ENCODE peak calls at places on chromosomes 6 and 20, in eight cellular contexts. C is GM23338, Z is hepatocyte, R is GM23248, S is neural progenitor cell, H is DND-41, J is HepG2, K is K562. Q is an unnamed sample.

GRCh38 chr6:77034161-77034560 is 429.1 kb downstream of the HTR1B start:
- DNase-seq in Z (no peak), S (peak; percentile 39), J (no peak), K (no peak), H (no peak), R (peak; percentile 77), C (peak; percentile 84), Q (no peak)

GRCh38 chr6:12570461-12571030 is 146.0 kb upstream of the PHACTR1 start:
- DNase-seq in H (no peak), Z (no peak), K (no peak), S (no peak), R (peak; percentile 85), J (no peak), C (no peak), Q (no peak)

GRCh38 chr20:54267510-54268003 is 59.7 kb downstream of the PFDN4 start:
- DNase-seq in H (no peak), S (peak; percentile 27), J (peak; percentile 85), K (no peak), C (peak; percentile 17), R (peak; percentile 30), Z (peak; percentile 54), Q (no peak)

GRCh38 chr6:29619578-29619977 is 13.4 kb downstream of the GABBR1 start:
- DNase-seq in R (no peak), S (no peak), Z (no peak), H (no peak), J (no peak), K (no peak), C (no peak), Q (no peak)

GRCh38 chr6:73203098-73203497 is 22.2 kb downstream of the KHDC1L start:
- DNase-seq in H (no peak), K (no peak), Z (no peak), S (no peak), J (no peak), C (no peak), R (peak; percentile 30), Q (no peak)

GRCh38 chr6:13284646-13285045 is 43.7 kb downstream of the TBC1D7 start:
- DNase-seq in R (no peak), H (no peak), J (no peak), C (no peak), S (no peak), Z (no peak), K (no peak), Q (no peak)

GRCh38 chr6:42571611-42572342 is 7.9 kb downstream of the UBR2 start:
- DNase-seq in H (no peak), C (peak; percentile 21), J (no peak), K (no peak), Z (no peak), R (peak; percentile 20), S (no peak), Q (no peak)

GRCh38 chr6:3625980-3626533 is 125.5 kb downstream of the PXDC1 start:
- DNase-seq in S (no peak), Z (no peak), J (no peak), K (no peak), H (no peak), C (no peak), R (no peak), Q (no peak)

GRCh38 chr20:59014680-59015389 is 4.4 kb upstream of the TUBB1 start:
- DNase-seq in K (peak; percentile 65), R (no peak), S (no peak), H (no peak), J (no peak), C (no peak), Z (no peak), Q (no peak)

GRCh38 chr6:146357578-146358340 is 185.9 kb upstream of the RAB32 start:
- DNase-seq in R (peak; percentile 90), H (no peak), K (no peak), J (no peak), Z (no peak), C (no peak), S (no peak), Q (no peak)

GRCh38 chr6:41548098-41548840 is 2.1 kb downstream of the FOXP4 start:
- DNase-seq in J (no peak), H (no peak), K (no peak), S (no peak), Z (peak; percentile 65), C (peak; percentile 48), R (no peak), Q (no peak)
- TF ChIP-seq EZH2 in J (no peak), H (no peak), K (no peak), S (peak; percentile 97), Z (no peak), C (peak; percentile 81), R (no peak), Q (no peak)

GRCh38 chr6:37049990-37050853 is 44.8 kb downstream of the FGD2 start:
- DNase-seq in K (peak; percentile 98), Z (no peak), H (peak; percentile 91), J (no peak), R (no peak), C (no peak), S (no peak), Q (no peak)

GRCh38 chr6:37047421-37047931 is 42.0 kb downstream of the FGD2 start:
- DNase-seq in S (no peak), K (peak; percentile 21), C (no peak), J (no peak), H (peak; percentile 84), Z (no peak), R (no peak), Q (no peak)

GRCh38 chr6:37049735-37049989 is 44.2 kb downstream of the FGD2 start:
- DNase-seq in K (no peak), R (no peak), S (no peak), H (no peak), Z (no peak), J (no peak), C (no peak), Q (no peak)

GRCh38 chr6:37048851-37049734 is 43.6 kb downstream of the FGD2 start:
- DNase-seq in C (no peak), Z (peak; percentile 42), K (peak; percentile 87), S (no peak), R (peak; percentile 84), J (no peak), H (peak; percentile 89), Q (no peak)

DNA sequence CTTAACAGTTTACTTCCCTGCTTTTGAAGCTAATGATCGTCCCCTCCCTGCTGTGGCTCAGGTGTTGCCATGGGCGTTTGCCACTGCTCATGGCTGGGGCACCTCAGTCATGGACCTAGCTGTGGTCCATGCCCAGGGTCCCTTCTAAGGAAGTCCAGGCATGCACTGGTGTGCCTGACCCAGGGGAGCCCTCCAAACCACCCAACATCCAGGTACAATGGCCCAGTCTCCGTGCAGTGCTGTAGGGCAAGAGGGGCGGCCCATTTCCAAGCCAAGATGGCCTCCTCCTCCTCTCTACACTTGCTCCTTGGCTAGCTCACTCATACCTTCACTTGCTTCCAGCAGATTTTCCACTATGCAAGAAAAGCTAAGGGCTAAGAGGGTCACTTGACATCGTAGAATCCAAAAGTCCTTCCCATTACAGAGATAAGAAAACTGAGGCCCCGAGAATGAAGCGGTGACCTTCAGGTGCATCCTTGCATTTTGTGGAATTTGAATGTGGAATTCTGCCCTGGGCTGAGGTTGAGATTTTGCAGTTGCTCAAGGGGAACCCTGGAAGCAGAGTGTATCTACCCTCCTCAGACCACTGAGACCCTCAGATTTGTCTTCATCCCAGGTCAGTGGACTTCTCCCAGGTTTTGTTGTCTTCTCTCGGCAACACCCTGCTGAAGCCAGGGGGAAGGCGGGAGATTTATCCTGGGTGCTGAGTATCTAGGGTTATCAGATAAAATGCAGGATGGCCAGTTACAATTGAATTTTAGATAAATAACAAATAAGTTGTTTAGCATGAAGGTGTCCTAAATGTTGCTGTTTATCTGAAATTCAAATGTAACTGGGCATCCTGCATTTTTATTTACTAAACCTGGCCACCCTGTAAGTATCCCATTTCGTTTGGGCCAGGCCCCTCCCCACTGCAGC is 42.7 kb downstream of the FGD2 start:
- DNase-seq in J (no peak), C (no peak), K (peak; percentile 61), R (no peak), Z (no peak), H (no peak), S (no peak), Q (no peak)
- H3K27ac ChIP-seq in J (no peak overlapping the region), C (no peak overlapping the region), K (peak overlapping the region; percentile 95), R (no peak overlapping the region), Z (no peak overlapping the region), H (peak overlapping the region; percentile 94), S (no peak overlapping the region), Q (no peak overlapping the region)

GRCh38 chr6:37532122-37532521 is 32.4 kb upstream of the CCDC167 start:
- DNase-seq in S (no peak), J (no peak), K (no peak), H (no peak), R (no peak), Z (no peak), C (no peak), Q (no peak)

GRCh38 chr6:37538107-37538506 is 38.4 kb upstream of the CCDC167 start:
- DNase-seq in Z (no peak), C (peak; percentile 70), S (no peak), J (peak; percentile 39), H (no peak), K (peak; percentile 61), R (peak; percentile 36), Q (no peak)

GRCh38 chr6:37536462-37537225 is 37.0 kb upstream of the CCDC167 start:
- DNase-seq in K (no peak), J (no peak), C (peak; percentile 64), Z (no peak), H (no peak), S (peak; percentile 62), R (no peak), Q (no peak)

GRCh38 chr6:37539706-37540352 is 40.1 kb upstream of the CCDC167 start:
- DNase-seq in R (no peak), C (no peak), H (no peak), J (no peak), Z (no peak), K (no peak), S (no peak), Q (no peak)

DNA sequence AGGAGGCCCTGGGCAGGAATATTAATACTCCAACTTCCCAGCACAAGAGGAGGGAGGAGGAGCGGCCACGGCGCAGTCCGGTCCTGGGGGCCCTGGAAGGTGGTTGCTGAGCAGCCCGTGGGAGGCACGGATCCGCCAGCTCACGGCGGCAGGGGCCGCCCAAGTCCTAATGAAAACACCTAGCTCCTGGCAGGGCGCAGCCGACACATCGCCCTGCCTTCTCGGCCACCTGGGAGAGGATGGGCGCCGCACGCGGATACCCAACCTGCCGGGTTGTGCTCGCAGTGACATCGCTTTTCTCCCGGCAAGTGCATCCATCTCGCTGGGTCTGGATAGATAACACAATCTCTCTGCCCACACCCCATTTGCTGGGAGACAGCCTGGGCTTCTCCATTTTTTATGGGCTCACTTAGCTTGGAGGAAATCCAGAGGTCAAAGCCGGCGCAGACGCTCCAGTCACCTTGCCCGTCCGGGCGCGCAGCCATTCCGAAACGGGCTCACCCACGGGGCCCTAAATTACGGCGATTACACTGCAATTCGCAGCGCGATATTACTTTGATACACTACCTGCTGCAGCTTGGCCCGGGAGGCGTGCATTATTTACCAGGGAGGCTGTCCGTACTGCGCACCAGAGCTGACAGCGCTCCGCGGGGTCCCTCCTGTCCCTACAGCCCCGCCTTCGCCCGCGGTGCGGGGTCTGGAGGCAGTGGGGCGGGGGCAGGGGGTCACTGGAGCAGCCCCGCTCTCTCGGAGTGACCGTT is 36.2 kb upstream of the CCDC167 start:
- DNase-seq in Z (peak; percentile 43), K (peak; percentile 76), H (no peak), S (peak; percentile 75), J (no peak), C (peak; percentile 64), R (peak; percentile 35), Q (no peak)
- TF ChIP-seq EZH2 in Z (peak; percentile 71), K (no peak), H (no peak), S (peak; percentile 67), J (no peak), C (peak; percentile 48), R (peak; percentile 91), Q (peak; percentile 13)

DNA sequence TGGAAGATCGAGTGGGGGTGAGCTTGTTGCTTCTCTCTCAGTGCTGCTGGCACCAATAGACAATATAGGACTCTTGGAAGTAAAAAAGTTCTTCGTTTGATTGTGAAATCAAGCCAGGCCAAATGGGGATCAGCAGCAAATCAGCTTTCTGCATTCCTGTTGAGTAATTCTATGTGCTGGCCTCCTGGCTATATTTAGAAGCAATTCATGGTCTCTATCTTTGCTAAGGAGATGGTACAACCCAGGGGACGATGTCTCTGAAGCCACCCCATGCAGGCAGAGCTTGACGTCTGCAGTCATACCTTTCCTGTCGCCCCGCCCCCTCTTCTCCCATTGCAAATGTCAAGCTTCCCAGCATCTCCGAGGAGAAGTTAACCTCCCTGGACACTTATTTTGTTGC is 199.1 kb downstream of the SCP2D1 start:
- DNase-seq in K (no peak), R (peak; percentile 54), J (no peak), C (no peak), Z (no peak), H (no peak), S (no peak), Q (no peak)
- H3K27ac ChIP-seq in K (no peak overlapping the region), R (no peak overlapping the region), J (no peak overlapping the region), C (no peak overlapping the region), Z (no peak overlapping the region), H (no peak overlapping the region), S (no peak overlapping the region), Q (no peak overlapping the region)

Q was measured in SK-N-MC.